ENCODE peak calls at places on chromosome 20, in five cellular contexts. One of them, this sample, is unnamed.

GRCh38 chr20:57714409-57715267 is 4.8 kb upstream of the PMEPA1 start:
- DNase-seq in sigmoid colon: no peak
- DNase-seq in astrocyte of the cerebellum: peak
- DNase-seq in IMR-90: peak
- DNase-seq in breast epithelium: no peak
- DNase-seq in this sample: no peak

GRCh38 chr20:23049201-23049932 is at the start of gene THBD:
- DNase-seq in astrocyte of the cerebellum: no peak
- DNase-seq in IMR-90: peak
- DNase-seq in breast epithelium: peak
- DNase-seq in sigmoid colon: peak
- DNase-seq in this sample: peak

GRCh38 chr20:44471481-44471882 is 4.2 kb upstream of the TTPAL start:
- DNase-seq in breast epithelium: no peak
- DNase-seq in IMR-90: peak
- DNase-seq in sigmoid colon: no peak
- DNase-seq in astrocyte of the cerebellum: peak
- DNase-seq in this sample: no peak

GRCh38 chr20:39849664-39850063 is 839.4 kb downstream of the MAFB start:
- DNase-seq in IMR-90: peak
- DNase-seq in breast epithelium: peak
- DNase-seq in sigmoid colon: peak
- DNase-seq in astrocyte of the cerebellum: peak
- DNase-seq in this sample: peak

GRCh38 chr20:34753706-34754461 is 49.7 kb downstream of the TP53INP2 start:
- DNase-seq in IMR-90: peak
- DNase-seq in astrocyte of the cerebellum: no peak
- DNase-seq in breast epithelium: no peak
- DNase-seq in sigmoid colon: no peak
- DNase-seq in this sample: no peak

GRCh38 chr20:3686867-3687321 is 5.1 kb upstream of the ADAM33 start:
- DNase-seq in breast epithelium: no peak
- DNase-seq in IMR-90: peak
- DNase-seq in astrocyte of the cerebellum: peak
- DNase-seq in sigmoid colon: peak
- DNase-seq in this sample: peak

GRCh38 chr20:25204550-25205276 is 9.2 kb downstream of the ENTPD6 start:
- DNase-seq in sigmoid colon: no peak
- DNase-seq in astrocyte of the cerebellum: no peak
- DNase-seq in IMR-90: no peak
- DNase-seq in breast epithelium: no peak
- DNase-seq in this sample: no peak

GRCh38 chr20:1841554-1842140 is 53.6 kb upstream of the SIRPA start:
- DNase-seq in astrocyte of the cerebellum: no peak
- DNase-seq in breast epithelium: no peak
- DNase-seq in IMR-90: peak
- DNase-seq in sigmoid colon: peak
- DNase-seq in this sample: no peak

GRCh38 chr20:25040438-25040831 is 17.5 kb downstream of the ACSS1 start:
- DNase-seq in astrocyte of the cerebellum: peak
- DNase-seq in breast epithelium: peak
- DNase-seq in IMR-90: peak
- DNase-seq in sigmoid colon: peak
- DNase-seq in this sample: no peak

GRCh38 chr20:33702861-33703260 is 16.7 kb upstream of the E2F1 start:
- DNase-seq in IMR-90: no peak
- DNase-seq in sigmoid colon: peak
- DNase-seq in breast epithelium: no peak
- DNase-seq in astrocyte of the cerebellum: no peak
- DNase-seq in this sample: peak

GRCh38 chr20:18443841-18444240 is 23.0 kb downstream of the DZANK1 start:
- DNase-seq in breast epithelium: no peak
- DNase-seq in astrocyte of the cerebellum: no peak
- DNase-seq in sigmoid colon: no peak
- DNase-seq in IMR-90: peak
- DNase-seq in this sample: no peak

GRCh38 chr20:51508158-51508557 is 34.4 kb downstream of the NFATC2 start:
- DNase-seq in sigmoid colon: no peak
- DNase-seq in breast epithelium: no peak
- DNase-seq in IMR-90: no peak
- DNase-seq in astrocyte of the cerebellum: no peak
- DNase-seq in this sample: no peak

GRCh38 chr20:53800883-53801604 is 207.4 kb upstream of the ZNF217 start:
- DNase-seq in breast epithelium: no peak
- DNase-seq in IMR-90: no peak
- DNase-seq in astrocyte of the cerebellum: no peak
- DNase-seq in sigmoid colon: no peak
- DNase-seq in this sample: no peak

GRCh38 chr20:20755674-20756319 is 43.4 kb upstream of the RALGAPA2 start:
- DNase-seq in breast epithelium: no peak
- DNase-seq in sigmoid colon: no peak
- DNase-seq in astrocyte of the cerebellum: no peak
- DNase-seq in IMR-90: no peak
- DNase-seq in this sample: no peak

GRCh38 chr20:45419188-45420091 is 3.5 kb downstream of the PIGT start:
- DNase-seq in breast epithelium: peak
- DNase-seq in astrocyte of the cerebellum: peak
- DNase-seq in sigmoid colon: peak
- DNase-seq in IMR-90: peak
- DNase-seq in this sample: peak

GRCh38 chr20:59948828-59949720 is 8.9 kb downstream of the FAM217B start:
- DNase-seq in astrocyte of the cerebellum: peak
- DNase-seq in sigmoid colon: no peak
- DNase-seq in breast epithelium: no peak
- DNase-seq in IMR-90: peak
- DNase-seq in this sample: no peak

GRCh38 chr20:13099676-13100075 is 90.9 kb downstream of the SPTLC3 start:
- DNase-seq in sigmoid colon: no peak
- DNase-seq in IMR-90: peak
- DNase-seq in astrocyte of the cerebellum: no peak
- DNase-seq in breast epithelium: no peak
- DNase-seq in this sample: no peak

GRCh38 chr20:33014336-33015113 is 7.0 kb downstream of the BPIFB2 start:
- DNase-seq in breast epithelium: no peak
- DNase-seq in IMR-90: no peak
- DNase-seq in sigmoid colon: no peak
- DNase-seq in astrocyte of the cerebellum: no peak
- DNase-seq in this sample: no peak

GRCh38 chr20:49833483-49833882 is 20.9 kb downstream of the SLC9A8 start:
- DNase-seq in astrocyte of the cerebellum: no peak
- DNase-seq in breast epithelium: no peak
- DNase-seq in IMR-90: no peak
- DNase-seq in sigmoid colon: no peak
- DNase-seq in this sample: no peak

GRCh38 chr20:19256085-19256484 is 43.6 kb downstream of the SLC24A3 start:
- DNase-seq in IMR-90: no peak
- DNase-seq in breast epithelium: no peak
- DNase-seq in sigmoid colon: no peak
- DNase-seq in astrocyte of the cerebellum: no peak
- DNase-seq in this sample: no peak

GRCh38 chr20:34062651-34063482 is 49.2 kb downstream of the EIF2S2 start:
- DNase-seq in breast epithelium: no peak
- DNase-seq in IMR-90: peak
- DNase-seq in sigmoid colon: no peak
- DNase-seq in astrocyte of the cerebellum: no peak
- DNase-seq in this sample: no peak

GRCh38 chr20:50418890-50419642 is 91.1 kb upstream of the PTPN1 start:
- DNase-seq in astrocyte of the cerebellum: no peak
- DNase-seq in IMR-90: no peak
- DNase-seq in breast epithelium: no peak
- DNase-seq in sigmoid colon: peak
- DNase-seq in this sample: no peak

GRCh38 chr20:37426106-37426505 is 80.2 kb downstream of the SRC start:
- DNase-seq in IMR-90: no peak
- DNase-seq in astrocyte of the cerebellum: no peak
- DNase-seq in breast epithelium: no peak
- DNase-seq in sigmoid colon: no peak
- DNase-seq in this sample: no peak

GRCh38 chr20:37423545-37423944 is 77.6 kb downstream of the SRC start:
- DNase-seq in astrocyte of the cerebellum: no peak
- DNase-seq in sigmoid colon: no peak
- DNase-seq in breast epithelium: no peak
- DNase-seq in IMR-90: no peak
- DNase-seq in this sample: peak

GRCh38 chr20:37425103-37425625 is 79.2 kb downstream of the SRC start:
- DNase-seq in astrocyte of the cerebellum: no peak
- DNase-seq in breast epithelium: no peak
- DNase-seq in sigmoid colon: no peak
- DNase-seq in IMR-90: no peak
- DNase-seq in this sample: no peak

GRCh38 chr20:37422791-37423286 is 76.9 kb downstream of the SRC start:
- DNase-seq in IMR-90: no peak
- DNase-seq in breast epithelium: no peak
- DNase-seq in astrocyte of the cerebellum: no peak
- DNase-seq in sigmoid colon: no peak
- DNase-seq in this sample: no peak

DNA sequence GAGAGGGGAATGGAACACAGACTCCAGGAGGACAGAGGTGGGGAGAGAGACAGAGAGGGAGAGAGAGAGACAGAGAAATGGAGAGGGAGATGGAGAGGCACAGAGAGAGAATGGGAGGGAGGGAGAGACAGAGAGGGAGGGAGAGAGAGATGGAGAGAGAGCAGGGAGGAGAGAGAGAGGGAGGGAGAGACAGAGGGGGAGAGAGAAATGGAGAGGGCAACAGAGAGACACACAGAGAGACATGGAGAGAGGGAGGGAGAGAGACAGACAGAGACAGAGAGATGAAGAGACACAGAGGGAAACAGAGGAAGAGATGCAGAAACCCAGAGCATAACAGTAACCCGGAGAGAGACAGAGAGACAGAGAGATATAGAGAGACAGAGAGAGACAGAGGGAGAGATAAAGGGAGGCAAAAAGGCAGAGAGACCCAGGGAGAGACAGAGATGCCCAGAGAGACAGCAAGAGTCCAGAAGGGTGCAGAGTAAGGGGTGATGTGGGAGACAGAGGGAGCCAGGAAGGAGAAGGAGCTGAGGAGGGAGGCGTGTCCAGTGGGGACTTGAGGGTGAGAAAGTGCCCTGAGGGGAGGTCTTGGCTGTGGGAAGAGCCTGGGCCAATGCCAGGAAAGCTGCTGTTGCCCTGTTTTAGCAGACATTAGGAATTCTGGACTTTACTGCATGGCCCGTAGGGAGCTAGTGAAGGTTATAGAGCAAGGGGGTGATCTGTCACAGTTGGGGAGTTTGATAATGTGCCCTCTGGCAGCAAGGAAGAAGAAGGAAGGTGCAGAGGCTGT is 78.3 kb downstream of the SRC start:
- DNase-seq in breast epithelium: no peak
- DNase-seq in astrocyte of the cerebellum: no peak
- DNase-seq in IMR-90: no peak
- DNase-seq in sigmoid colon: no peak
- DNase-seq in this sample: no peak
- TF ChIP-seq CTCF in breast epithelium: no peak
- TF ChIP-seq CTCF in astrocyte of the cerebellum: no peak
- TF ChIP-seq CTCF in IMR-90: no peak
- TF ChIP-seq CTCF in sigmoid colon: no peak
- TF ChIP-seq CTCF in this sample: no peak

GRCh38 chr20:47353697-47354387 is 2.7 kb downstream of the ZMYND8 start:
- DNase-seq in IMR-90: no peak
- DNase-seq in breast epithelium: no peak
- DNase-seq in sigmoid colon: no peak
- DNase-seq in astrocyte of the cerebellum: no peak
- DNase-seq in this sample: no peak
- H3K4me3 ChIP-seq in IMR-90: no peak
- H3K4me3 ChIP-seq in breast epithelium: no peak
- H3K4me3 ChIP-seq in sigmoid colon: no peak
- H3K4me3 ChIP-seq in astrocyte of the cerebellum: peak
- H3K4me3 ChIP-seq in this sample: peak

DNA sequence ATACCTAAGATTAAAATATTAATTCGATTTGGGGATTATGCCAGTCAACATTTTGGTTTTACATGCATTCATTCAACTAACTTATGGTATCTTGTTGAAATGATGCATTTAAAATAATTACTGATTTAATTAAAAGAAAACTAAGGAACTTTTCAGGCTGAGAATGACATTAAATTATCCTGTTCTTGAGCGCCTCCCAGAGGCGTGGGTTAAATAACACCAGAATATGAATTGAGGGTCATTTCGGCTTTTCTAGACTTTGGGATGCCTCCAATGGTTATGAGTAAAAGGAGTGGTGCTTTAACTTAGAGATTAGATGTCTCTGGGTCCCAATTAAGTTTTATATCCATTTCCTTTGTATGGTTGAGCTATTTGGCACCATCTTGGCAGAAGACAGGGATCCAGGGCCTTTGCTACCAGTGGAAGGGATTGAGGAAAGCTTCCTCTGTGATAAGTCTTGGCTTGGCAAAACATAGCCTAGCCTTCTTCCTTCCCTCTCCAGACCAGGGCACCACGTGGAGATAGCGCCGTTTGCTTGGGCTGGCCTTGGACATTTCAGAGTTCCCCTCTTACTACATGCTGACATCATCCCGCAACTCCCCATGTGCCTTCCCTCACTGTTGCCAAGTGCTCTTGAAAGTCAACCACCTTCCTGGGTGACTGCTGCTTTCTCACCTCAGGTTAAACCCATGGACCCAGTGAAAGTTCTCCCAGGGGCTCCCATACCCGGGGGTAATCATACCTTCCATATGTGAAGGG is 28.7 kb downstream of the GNAS start:
- DNase-seq in IMR-90: no peak
- DNase-seq in breast epithelium: no peak
- DNase-seq in sigmoid colon: no peak
- DNase-seq in astrocyte of the cerebellum: no peak
- DNase-seq in this sample: no peak
- TF ChIP-seq CTCF in IMR-90: peak
- TF ChIP-seq CTCF in breast epithelium: no peak
- TF ChIP-seq CTCF in sigmoid colon: no peak
- TF ChIP-seq CTCF in astrocyte of the cerebellum: no peak
- TF ChIP-seq CTCF in this sample: no peak

GRCh38 chr20:46895906-46896242 is 1.2 kb downstream of the EYA2 start:
- DNase-seq in sigmoid colon: no peak
- DNase-seq in IMR-90: no peak
- DNase-seq in breast epithelium: no peak
- DNase-seq in astrocyte of the cerebellum: no peak
- DNase-seq in this sample: no peak
- H3K4me3 ChIP-seq in sigmoid colon: peak
- H3K4me3 ChIP-seq in IMR-90: peak
- H3K4me3 ChIP-seq in breast epithelium: peak
- H3K4me3 ChIP-seq in astrocyte of the cerebellum: no peak
- H3K4me3 ChIP-seq in this sample: no peak

GRCh38 chr20:62707981-62708521 is 585 bp upstream of the NTSR1 start:
- DNase-seq in breast epithelium: no peak
- DNase-seq in IMR-90: no peak
- DNase-seq in astrocyte of the cerebellum: no peak
- DNase-seq in sigmoid colon: no peak
- DNase-seq in this sample: peak
- TF ChIP-seq CTCF in breast epithelium: no peak
- TF ChIP-seq CTCF in IMR-90: peak
- TF ChIP-seq CTCF in astrocyte of the cerebellum: peak
- TF ChIP-seq CTCF in sigmoid colon: peak
- TF ChIP-seq CTCF in this sample: no peak

This sample was measured in heart left ventricle.